ENCODE peak calls at places on chromosomes 1 and 21, in five cellular contexts. T, C, S, N and R are unnamed samples.

GRCh38 chr1:208107817-208108608 is 136.2 kb downstream of the PLXNA2 start:
- DNase-seq in T (no peak), C (no peak), S (no peak), N (no peak), R (no peak)

GRCh38 chr1:44333373-44333772 is 21.7 kb downstream of the ERI3 start:
- DNase-seq in T (no peak), C (no peak), S (no peak), N (no peak), R (no peak)

GRCh38 chr1:77271851-77272250 is 10.0 kb upstream of the AK5 start:
- DNase-seq in T (no peak), C (no peak), S (no peak), N (peak; percentile 25), R (no peak)

GRCh38 chr1:19799233-19799876 is 361 bp downstream of the TMCO4 start:
- DNase-seq in T (peak; percentile 22), C (peak; percentile 20), S (peak; percentile 73), N (peak; percentile 8), R (peak; percentile 90)

GRCh38 chr1:18581420-18581880 is 49.2 kb upstream of the PAX7 start:
- DNase-seq in T (peak; percentile 25), C (peak; percentile 67), S (peak; percentile 73), N (peak; percentile 43), R (no peak)

GRCh38 chr1:202871367-202871766 is 17.6 kb downstream of the RABIF start:
- DNase-seq in T (no peak), C (no peak), S (no peak), N (no peak), R (no peak)

GRCh38 chr1:183101841-183102276 is 78.6 kb downstream of the LAMC1 start:
- DNase-seq in T (no peak), C (no peak), S (no peak), N (peak; percentile 9), R (peak; percentile 68)

GRCh38 chr21:18356801-18357200 is 46.8 kb downstream of the TMPRSS15 start:
- DNase-seq in T (no peak), C (no peak), S (no peak), N (no peak), R (no peak)

GRCh38 chr1:159879977-159880376 is 17.5 kb upstream of the VSIG8 start:
- DNase-seq in T (peak; percentile 20), C (no peak), S (no peak), N (no peak), R (no peak)

GRCh38 chr1:33298623-33299277 is 22.1 kb downstream of the A3GALT2 start:
- DNase-seq in T (peak; percentile 60), C (peak; percentile 77), S (peak; percentile 77), N (peak; percentile 62), R (peak; percentile 88)

GRCh38 chr1:211135342-211135950 is 1.5 kb upstream of the KCNH1 start:
- DNase-seq in T (peak; percentile 73), C (no peak), S (no peak), N (peak; percentile 75), R (no peak)

GRCh38 chr1:2499986-2500596 is 24.0 kb downstream of the PLCH2 start:
- DNase-seq in T (no peak), C (no peak), S (peak; percentile 35), N (no peak), R (no peak)

GRCh38 chr1:174818951-174819350 is 180.8 kb upstream of the CACYBP start:
- DNase-seq in T (no peak), C (no peak), S (peak; percentile 36), N (no peak), R (no peak)

GRCh38 chr21:27734146-27734545 is 767.3 kb upstream of the ADAMTS5 start:
- DNase-seq in T (no peak), C (no peak), S (no peak), N (no peak), R (no peak)

GRCh38 chr1:198258491-198258890 is 101.7 kb downstream of the NEK7 start:
- DNase-seq in T (no peak), C (no peak), S (no peak), N (no peak), R (no peak)

GRCh38 chr1:61423643-61424042 is 301.3 kb downstream of the TM2D1 start:
- DNase-seq in T (no peak), C (no peak), S (no peak), N (no peak), R (no peak)

GRCh38 chr1:214439352-214440119 is 111.9 kb downstream of the PTPN14 start:
- DNase-seq in T (peak; percentile 71), C (no peak), S (peak; percentile 79), N (no peak), R (no peak)

GRCh38 chr1:231679109-231679508 is 52.5 kb downstream of the DISC1 start:
- DNase-seq in T (no peak), C (no peak), S (no peak), N (no peak), R (no peak)

GRCh38 chr1:117061986-117062415 is 1.9 kb downstream of the TTF2 start:
- DNase-seq in T (peak; percentile 23), C (no peak), S (peak; percentile 58), N (no peak), R (no peak)

GRCh38 chr1:175665628-175666027 is 77.8 kb downstream of the TNR start:
- DNase-seq in T (no peak), C (no peak), S (no peak), N (no peak), R (no peak)

GRCh38 chr1:168506204-168506819 is 37.5 kb downstream of the XCL2 start:
- DNase-seq in T (no peak), C (no peak), S (no peak), N (no peak), R (no peak)

GRCh38 chr1:206691604-206692003 is 6.9 kb downstream of the MAPKAPK2 start:
- DNase-seq in T (no peak), C (no peak), S (no peak), N (no peak), R (peak; percentile 81)

GRCh38 chr1:78831731-78832360 is 174.7 kb downstream of the ADGRL4 start:
- DNase-seq in T (no peak), C (no peak), S (no peak), N (no peak), R (no peak)

GRCh38 chr1:25031966-25032667 is 102.0 kb upstream of the RUNX3 start:
- DNase-seq in T (no peak), C (no peak), S (peak; percentile 70), N (no peak), R (peak; percentile 45)

GRCh38 chr1:208105756-208106155 is 138.4 kb downstream of the PLXNA2 start:
- DNase-seq in T (no peak), C (no peak), S (no peak), N (peak; percentile 94), R (no peak)